ENCODE peak calls at places on chromosomes 13 and 19, in seven cellular contexts. Z, C, W, G, O, L and N are unnamed samples.

GRCh38 chr19:55262359-55262758 is 3.5 kb upstream of the PPP6R1 start:
- DNase-seq in O (no peak), W (no peak), C (no peak), Z (no peak), L (no peak), G (no peak), N (no peak)

GRCh38 chr13:97257800-97258799 is 36.0 kb downstream of the MBNL2 start:
- DNase-seq in C (peak), O (no peak), G (peak), Z (no peak), W (no peak), L (no peak), N (peak)

GRCh38 chr13:52849727-52850395 is 1.4 kb upstream of the PCDH8 start:
- DNase-seq in C (no peak), O (no peak), G (no peak), Z (no peak), L (no peak), W (no peak), N (no peak)

GRCh38 chr13:73341748-73342147 is 282.9 kb downstream of the KLF5 start:
- DNase-seq in Z (no peak), W (no peak), O (no peak), L (no peak), G (peak), C (peak), N (peak)

GRCh38 chr13:106989866-106990265 is 421.9 kb upstream of the ARGLU1 start:
- DNase-seq in W (no peak), C (no peak), G (peak), L (no peak), Z (no peak), O (no peak), N (no peak)

GRCh38 chr19:32407004-32407992 is 1.7 kb downstream of the DPY19L3 start:
- DNase-seq in L (no peak), G (peak), O (no peak), C (peak), W (peak), Z (no peak), N (no peak)

GRCh38 chr19:28289294-28290063 is 923.5 kb downstream of the UQCRFS1 start:
- DNase-seq in W (no peak), C (no peak), O (no peak), G (peak), Z (no peak), L (no peak), N (peak)

GRCh38 chr13:21529102-21529893 is 70.2 kb upstream of the ZDHHC20 start:
- DNase-seq in G (no peak), C (no peak), O (no peak), L (no peak), W (no peak), Z (no peak), N (no peak)

GRCh38 chr19:38711726-38712153 is 32.5 kb downstream of the CAPN12 start:
- DNase-seq in O (no peak), L (peak), Z (no peak), C (peak), W (peak), G (peak), N (peak)

GRCh38 chr13:50127726-50128291 is 112.6 kb downstream of the KCNRG start:
- DNase-seq in G (no peak), Z (no peak), C (no peak), W (no peak), O (no peak), L (no peak), N (no peak)

GRCh38 chr13:29937836-29938235 is 87.4 kb upstream of the UBL3 start:
- DNase-seq in L (no peak), W (no peak), O (no peak), Z (no peak), C (no peak), G (no peak), N (no peak)

GRCh38 chr19:14434157-14434501 is 1.0 kb downstream of the PKN1 start:
- DNase-seq in L (no peak), C (no peak), O (no peak), W (no peak), G (no peak), Z (no peak), N (no peak)

GRCh38 chr13:24460256-24460655 is 52.3 kb downstream of the PARP4 start:
- DNase-seq in O (no peak), W (no peak), L (no peak), Z (no peak), C (no peak), G (no peak), N (no peak)

GRCh38 chr19:5293607-5294089 is 47.0 kb downstream of the PTPRS start:
- DNase-seq in L (no peak), Z (no peak), W (no peak), G (peak), O (no peak), C (peak), N (no peak)

GRCh38 chr19:55809381-55810058 is 22.3 kb downstream of the NLRP11 start:
- DNase-seq in Z (no peak), C (peak), L (no peak), W (peak), G (peak), O (peak), N (peak)

GRCh38 chr19:46841458-46842083 is 9.1 kb downstream of the AP2S1 start:
- DNase-seq in W (no peak), C (peak), Z (no peak), O (no peak), L (no peak), G (peak), N (no peak)

GRCh38 chr13:113374511-113375175 is 10.7 kb upstream of the GRTP1 start:
- DNase-seq in G (no peak), W (peak), L (no peak), O (no peak), C (no peak), Z (no peak), N (no peak)

GRCh38 chr13:75416327-75417005 is 65.5 kb downstream of the TBC1D4 start:
- DNase-seq in L (no peak), O (no peak), Z (no peak), G (no peak), W (no peak), C (no peak), N (no peak)

GRCh38 chr19:13873776-13874515 is 3.0 kb upstream of the NANOS3 start:
- DNase-seq in G (no peak), C (no peak), O (no peak), L (no peak), W (no peak), Z (no peak), N (no peak)

GRCh38 chr19:46533085-46534081 is 37.7 kb upstream of the PNMA8B start:
- DNase-seq in O (no peak), Z (no peak), L (no peak), C (no peak), W (no peak), G (no peak), N (no peak)

GRCh38 chr13:106587787-106588186 is 19.9 kb upstream of the ARGLU1 start:
- DNase-seq in W (no peak), G (no peak), C (no peak), L (no peak), Z (no peak), O (no peak), N (no peak)

GRCh38 chr19:45090034-45090433 is 2.9 kb upstream of the PPP1R37 start:
- DNase-seq in L (no peak), O (no peak), W (no peak), Z (no peak), C (no peak), G (no peak), N (no peak)

GRCh38 chr19:4088975-4089374 is 22.3 kb upstream of the ZBTB7A start:
- DNase-seq in L (no peak), Z (no peak), G (no peak), W (no peak), C (no peak), O (no peak), N (no peak)

DNA sequence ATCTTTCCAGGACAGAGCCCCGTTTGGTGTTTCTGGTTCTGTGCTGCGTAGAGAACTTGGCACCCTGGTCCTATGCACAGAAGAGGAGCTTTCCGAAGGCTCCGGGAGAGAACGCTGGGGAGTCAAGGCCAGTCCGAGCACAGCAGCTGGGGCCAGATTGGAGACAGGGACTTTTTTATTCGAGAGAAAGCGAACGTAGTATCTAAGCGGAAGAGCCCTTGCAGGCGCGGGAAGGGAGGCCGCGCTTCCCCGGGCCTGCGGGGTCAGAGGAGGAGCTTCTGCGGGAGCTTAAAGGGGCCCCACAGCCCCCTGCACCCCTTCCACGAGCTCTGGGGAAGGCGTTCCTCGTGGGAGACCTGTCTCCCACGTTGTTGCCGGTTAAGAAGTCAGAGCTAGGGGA is 48.6 kb upstream of the ARHGEF7 start:
- DNase-seq in Z (no peak), O (no peak), C (no peak), G (no peak), W (no peak), L (no peak), N (no peak)
- H3K4me3 ChIP-seq in Z (no peak), O (no peak), C (no peak), G (no peak), W (peak), L (no peak), N (no peak)

DNA sequence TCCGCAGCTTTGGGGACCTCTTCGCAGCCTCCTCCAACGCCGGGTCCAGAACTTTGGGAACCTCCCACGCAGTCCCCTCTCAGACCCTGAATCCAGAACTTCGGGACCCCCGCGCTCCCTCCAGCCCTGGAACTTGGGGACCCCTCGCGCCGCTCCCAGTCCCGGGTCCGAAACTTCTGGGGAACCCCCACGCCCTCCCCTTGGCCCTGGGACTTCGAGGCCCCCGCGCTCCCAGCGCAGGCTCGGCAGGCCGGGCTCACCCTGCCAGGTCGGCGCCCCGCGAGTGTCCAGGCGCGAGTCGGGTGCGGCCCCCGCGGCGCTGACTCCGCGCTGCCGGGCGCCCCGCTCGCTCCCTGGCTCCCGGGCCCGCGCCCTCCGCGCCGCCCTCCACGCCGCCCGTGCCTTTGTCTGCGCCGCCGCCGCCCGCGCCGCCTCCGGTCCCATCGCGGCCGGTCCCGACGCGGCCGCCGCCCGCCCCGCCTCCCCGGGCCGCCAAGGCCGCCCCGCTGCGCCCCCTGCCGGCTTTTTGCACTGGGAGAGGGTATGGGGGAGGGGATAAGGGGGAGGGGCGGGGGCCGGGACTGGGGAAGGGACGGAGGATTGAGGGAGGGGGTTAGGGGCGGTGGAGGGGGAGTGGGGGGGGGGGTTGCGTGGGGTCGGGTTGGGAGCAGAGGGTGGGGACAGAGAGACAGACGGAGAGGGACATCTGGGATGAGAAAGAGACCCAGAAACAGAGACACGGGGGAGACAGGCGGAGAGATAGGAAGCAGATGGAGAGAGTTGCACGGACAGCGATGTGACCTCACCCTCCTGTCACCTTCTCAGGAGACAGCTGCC is at the start of gene HOMER3:
- DNase-seq in C (peak), Z (peak), O (no peak), W (peak), L (no peak), G (peak), N (no peak)
- TF ChIP-seq CTCF in C (peak), Z (peak), O (no peak), W (no peak), L (peak), G (peak), N (peak)

DNA sequence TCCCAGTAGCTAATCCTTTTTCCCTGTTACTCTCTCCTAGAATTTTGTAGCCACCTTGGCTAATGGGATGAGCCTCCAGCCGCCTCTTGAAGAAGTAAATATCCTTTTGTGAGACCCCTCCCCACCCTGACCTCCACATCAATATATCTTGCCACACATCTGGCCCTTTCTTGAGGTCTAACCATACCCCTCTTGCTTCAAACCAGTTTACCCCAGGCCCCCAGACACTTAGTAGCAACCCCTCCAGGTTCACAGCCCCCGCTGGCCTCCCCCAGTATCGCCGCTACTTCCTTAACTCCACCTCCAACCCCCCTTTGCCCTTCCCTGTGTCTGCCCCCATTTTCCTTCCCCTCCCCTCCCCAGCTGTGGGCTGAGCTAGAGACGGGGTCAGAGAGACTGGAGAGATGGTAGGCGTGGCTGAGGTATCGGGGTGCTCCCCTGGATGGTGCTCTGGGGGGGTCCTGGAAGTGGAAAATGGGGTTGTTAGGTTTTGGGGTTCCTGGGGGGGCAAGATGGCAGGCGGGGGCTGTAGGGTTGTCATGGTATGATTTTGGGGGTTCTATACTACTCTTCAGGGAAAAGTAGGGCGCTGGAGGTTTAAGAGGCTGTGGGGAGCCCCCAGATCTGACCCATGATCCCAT is 2.9 kb downstream of the PRMT1 start:
- DNase-seq in Z (no peak), W (no peak), L (no peak), G (no peak), C (no peak), O (no peak), N (no peak)
- H3K4me3 ChIP-seq in Z (no peak), W (peak), L (peak), G (no peak), C (no peak), O (no peak), N (no peak)

DNA sequence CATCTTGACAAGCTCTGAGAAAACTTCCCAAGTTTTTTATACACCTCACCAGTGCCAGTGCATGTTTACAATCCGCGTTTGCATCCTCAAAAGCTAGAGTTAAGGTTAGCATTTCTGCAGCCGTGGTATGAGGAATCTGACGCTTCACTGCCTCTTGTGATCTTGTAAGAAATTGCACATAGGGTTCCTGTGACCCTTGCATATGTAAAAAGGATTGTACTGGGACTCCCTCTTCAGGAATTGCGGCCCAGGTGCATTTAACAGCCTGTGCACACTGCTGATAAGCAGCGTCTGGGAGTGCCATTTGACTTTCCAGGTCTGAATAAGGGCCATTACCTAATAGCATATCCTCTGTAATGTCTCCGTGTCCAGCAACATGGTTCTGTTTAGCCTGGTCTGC is 15.3 kb downstream of the FPR3 start:
- DNase-seq in O (no peak), Z (no peak), L (no peak), C (no peak), W (no peak), G (peak), N (no peak)
- TF ChIP-seq CTCF in O (no peak), Z (no peak), L (no peak), C (no peak), W (peak), G (peak), N (peak)

DNA sequence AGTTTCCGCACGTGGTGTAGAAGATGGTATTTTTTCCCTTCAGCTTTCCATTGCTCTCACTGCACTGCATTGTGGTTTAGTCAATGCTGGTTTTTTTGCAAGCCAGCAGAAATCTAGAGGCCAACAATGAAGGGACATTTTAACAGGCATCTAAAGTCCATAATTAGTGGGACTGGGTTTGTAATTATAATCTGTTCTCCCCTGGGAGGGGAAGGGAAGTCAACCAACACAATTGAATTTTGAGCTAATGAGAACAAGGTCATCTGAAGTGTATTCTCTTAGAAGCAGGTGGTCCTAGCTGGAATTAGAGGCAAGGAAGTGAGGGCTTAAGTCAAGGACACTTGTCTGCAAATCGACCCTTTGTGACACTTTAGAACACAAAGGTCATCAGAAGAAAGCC is 156.4 kb downstream of the MYO16 start:
- DNase-seq in Z (no peak), G (no peak), L (no peak), C (no peak), W (no peak), O (no peak), N (no peak)
- H3K4me3 ChIP-seq in Z (no peak), G (no peak), L (no peak), C (no peak), W (no peak), O (no peak), N (no peak)

DNA sequence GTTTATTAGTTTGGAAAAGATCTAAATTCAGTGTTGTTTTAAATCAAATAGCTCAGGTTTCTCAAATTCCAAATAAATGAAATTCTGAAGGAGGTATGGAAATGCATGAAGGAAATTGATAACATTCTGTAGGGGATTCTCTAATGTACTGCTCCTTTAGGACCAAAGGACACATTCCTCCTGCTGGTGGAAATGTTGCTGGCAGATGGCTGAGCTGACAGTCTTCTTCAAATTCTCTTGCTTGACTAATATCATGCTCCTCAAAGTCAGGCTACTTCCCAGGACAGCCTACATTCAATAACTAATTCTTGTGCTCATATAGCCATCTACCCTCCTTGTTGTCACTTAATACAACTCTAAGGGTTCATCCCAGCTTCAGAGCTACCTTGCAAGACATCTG is 1118.5 kb downstream of the PCDH9 start:
- DNase-seq in W (no peak), Z (no peak), G (no peak), C (no peak), O (no peak), L (no peak), N (no peak)
- TF ChIP-seq CTCF in W (no peak), Z (no peak), G (no peak), C (no peak), O (no peak), L (no peak), N (no peak)

GRCh38 chr19:37466277-37466797 is 907 bp downstream of the ZNF569 start:
- DNase-seq in Z (no peak), L (no peak), W (no peak), C (no peak), G (peak), O (no peak), N (no peak)
- H3K4me3 ChIP-seq in Z (peak), L (peak), W (peak), C (peak), G (peak), O (peak), N (peak)